ENCODE peak calls at places on chromosomes 3 and 15, in ten cellular contexts. M is H7; N is HTR-8/SVneo; S is frontal cortex; P is RCC 7860; G is HEK293T; R is T follicular helper cell; Y is trophoblast cell; J is NCI-H82; Z is CD8-positive, alpha-beta memory T cell. U is an unnamed sample.
A peak's percentile ranks its signal among the peaks of the same experiment; 100 is the strongest.

GRCh38 chr3:170095771-170096170 is 58.0 kb downstream of the GPR160 start:
- DNase-seq in M (no peak), N (no peak), S (no peak), P (no peak), G (no peak), R (no peak), Y (no peak), J (no peak), Z (no peak), U (no peak)

GRCh38 chr3:150135321-150135721 is 164.6 kb upstream of the PFN2 start:
- DNase-seq in M (no peak), N (no peak), S (no peak), P (no peak), G (no peak), R (no peak), Y (no peak), J (no peak), Z (no peak), U (no peak)

GRCh38 chr3:18349197-18349798 is 75.8 kb downstream of the SATB1 start:
- DNase-seq in M (no peak), N (no peak), S (no peak), P (no peak), G (no peak), R (no peak), Y (no peak), J (no peak), Z (no peak), U (no peak)

GRCh38 chr3:15630646-15631350 is 29.3 kb downstream of the BTD start:
- DNase-seq in M (no peak), N (peak; percentile 57), S (no peak), P (peak; percentile 73), G (no peak), R (no peak), Y (peak; percentile 90), J (no peak), Z (no peak), U (no peak)

GRCh38 chr3:183699238-183699947 is 1.8 kb downstream of the YEATS2 start:
- DNase-seq in M (peak; percentile 36), N (no peak), S (peak; percentile 19), P (no peak), G (no peak), R (no peak), Y (peak; percentile 7), J (peak; percentile 48), Z (no peak), U (no peak)

GRCh38 chr3:35183915-35184675 is 455.2 kb upstream of the ARPP21 start:
- DNase-seq in M (no peak), N (no peak), S (no peak), P (no peak), G (no peak), R (no peak), Y (no peak), J (no peak), Z (no peak), U (no peak)

GRCh38 chr3:23202203-23202920 is 765 bp upstream of the UBE2E2 start:
- DNase-seq in M (no peak), N (peak; percentile 1), S (no peak), P (no peak), G (peak; percentile 9), R (no peak), Y (peak; percentile 58), J (no peak), Z (no peak), U (no peak)

GRCh38 chr3:61985020-61985419 is 388.3 kb downstream of the FEZF2 start:
- DNase-seq in M (no peak), N (peak; percentile 9), S (no peak), P (peak; percentile 64), G (no peak), R (no peak), Y (no peak), J (no peak), Z (no peak), U (no peak)

GRCh38 chr15:72813345-72814004 is 29.9 kb upstream of the ADPGK start:
- DNase-seq in M (peak; percentile 57), N (no peak), S (no peak), P (no peak), G (no peak), R (no peak), Y (no peak), J (no peak), Z (no peak), U (no peak)

GRCh38 chr3:101851833-101852232 is 2.5 kb downstream of the NFKBIZ start:
- DNase-seq in M (no peak), N (no peak), S (no peak), P (no peak), G (no peak), R (no peak), Y (peak; percentile 31), J (no peak), Z (no peak), U (no peak)

GRCh38 chr3:169404491-169404890 is 259.0 kb downstream of the MECOM start:
- DNase-seq in M (peak; percentile 19), N (no peak), S (no peak), P (no peak), G (no peak), R (no peak), Y (no peak), J (no peak), Z (no peak), U (no peak)

GRCh38 chr3:71122641-71123040 is 460.9 kb downstream of the FOXP1 start:
- DNase-seq in M (no peak), N (no peak), S (no peak), P (no peak), G (no peak), R (no peak), Y (no peak), J (no peak), Z (no peak), U (no peak)

GRCh38 chr3:185781759-185782158 is 43.1 kb downstream of the IGF2BP2 start:
- DNase-seq in M (no peak), N (no peak), S (no peak), P (no peak), G (no peak), R (no peak), Y (no peak), J (no peak), Z (no peak), U (no peak)

GRCh38 chr15:43440721-43441281 is 52.2 kb downstream of the TP53BP1 start:
- DNase-seq in M (peak; percentile 30), N (peak; percentile 85), S (peak; percentile 49), P (peak; percentile 93), G (peak; percentile 6), R (no peak), Y (peak; percentile 96), J (peak; percentile 78), Z (no peak), U (no peak)

GRCh38 chr3:46628980-46629379 is 16.7 kb downstream of the FAM240A start:
- DNase-seq in M (no peak), N (no peak), S (peak; percentile 26), P (no peak), G (no peak), R (no peak), Y (no peak), J (no peak), Z (no peak), U (no peak)

GRCh38 chr3:80338366-80338765 is 570.6 kb upstream of the ROBO1 start:
- DNase-seq in M (no peak), N (peak; percentile 2), S (no peak), P (no peak), G (no peak), R (no peak), Y (no peak), J (no peak), Z (no peak), U (no peak)

GRCh38 chr3:19213608-19214220 is 65.4 kb downstream of the KCNH8 start:
- DNase-seq in M (no peak), N (no peak), S (no peak), P (no peak), G (peak; percentile 6), R (no peak), Y (peak; percentile 24), J (peak; percentile 50), Z (no peak), U (no peak)